ENCODE peak calls at places on chromosomes 2 and 18, in five cellular contexts. O is SW480, M is spleen, W is RWPE2, F is T-helper 9 cell. I is an unnamed sample.

GRCh38 chr2:50591021-50591420 is 440.9 kb downstream of the NRXN1 start:
- DNase-seq in W (no peak), M (no peak), O (no peak), F (no peak), I (no peak)

GRCh38 chr18:56035546-56035945 is 447.6 kb upstream of the TCF4 start:
- DNase-seq in O (no peak), F (no peak), W (no peak), M (no peak), I (no peak)

GRCh38 chr2:20630967-20631366 is 19.9 kb downstream of the HS1BP3 start:
- DNase-seq in O (no peak), W (no peak), M (peak), F (no peak), I (no peak)

GRCh38 chr2:189304360-189304759 is 124.8 kb upstream of the COL5A2 start:
- DNase-seq in M (no peak), W (no peak), O (no peak), F (peak), I (peak)

GRCh38 chr2:226063704-226064390 is 664.3 kb downstream of the NYAP2 start:
- DNase-seq in F (no peak), M (no peak), O (peak), W (peak), I (no peak)

GRCh38 chr2:136386046-136386445 is 268.1 kb upstream of the CXCR4 start:
- DNase-seq in F (no peak), M (no peak), W (no peak), O (no peak), I (no peak)

GRCh38 chr18:23857756-23858155 is 156.8 kb upstream of the TTC39C start:
- DNase-seq in M (no peak), W (peak), F (no peak), O (no peak), I (no peak)

GRCh38 chr2:3959372-3959771 is 256.0 kb downstream of the DCDC2C start:
- DNase-seq in F (no peak), O (peak), W (no peak), M (no peak), I (no peak)

GRCh38 chr2:28296243-28296642 is 96.4 kb upstream of the FOSL2 start:
- DNase-seq in W (no peak), F (no peak), O (no peak), M (no peak), I (no peak)

GRCh38 chr18:365651-366050 is 97.8 kb upstream of the THOC1 start:
- DNase-seq in M (no peak), F (no peak), O (no peak), W (no peak), I (no peak)

GRCh38 chr2:152477347-152478092 is 142.5 kb downstream of the FMNL2 start:
- DNase-seq in F (no peak), W (no peak), O (no peak), M (no peak), I (no peak)

GRCh38 chr18:42559292-42559691 is 556.2 kb downstream of the RIT2 start:
- DNase-seq in O (no peak), W (no peak), F (no peak), M (no peak), I (no peak)

GRCh38 chr18:73093687-73094250 is 226.0 kb upstream of the NETO1 start:
- DNase-seq in O (no peak), M (no peak), W (no peak), F (no peak), I (no peak)

GRCh38 chr2:240319855-240320560 is 115.5 kb upstream of the GPC1 start:
- DNase-seq in W (no peak), O (peak), F (no peak), M (no peak), I (no peak)

GRCh38 chr18:62868645-62869044 is 153.3 kb downstream of the PHLPP1 start:
- DNase-seq in W (no peak), F (no peak), M (no peak), O (no peak), I (no peak)

GRCh38 chr2:237968048-237968862 is 1.4 kb downstream of the UBE2F start:
- DNase-seq in M (peak), O (no peak), W (peak), F (peak), I (peak)

GRCh38 chr2:217691920-217692666 is 310.7 kb downstream of the TNS1 start:
- DNase-seq in O (no peak), F (no peak), W (no peak), M (no peak), I (no peak)

GRCh38 chr18:76687271-76688006 is 134.9 kb upstream of the ZNF236 start:
- DNase-seq in O (peak), F (no peak), W (no peak), M (no peak), I (no peak)

GRCh38 chr2:14915983-14916382 is 283.5 kb downstream of the LRATD1 start:
- DNase-seq in M (no peak), F (no peak), O (no peak), W (no peak), I (no peak)

GRCh38 chr2:54503192-54503591 is 47.1 kb downstream of the SPTBN1 start:
- DNase-seq in O (peak), F (peak), M (no peak), W (no peak), I (peak)

GRCh38 chr2:8298783-8299182 is 383.1 kb upstream of the ID2 start:
- DNase-seq in M (no peak), W (no peak), O (no peak), F (no peak), I (no peak)

GRCh38 chr2:95058466-95058988 is 33.0 kb downstream of the MAL start:
- DNase-seq in F (no peak), M (no peak), O (no peak), W (no peak), I (no peak)

GRCh38 chr2:113218283-113219091 is 44.7 kb downstream of the PSD4 start:
- DNase-seq in M (no peak), W (no peak), F (no peak), O (peak), I (no peak)

GRCh38 chr2:163455815-163456214 is 280.0 kb downstream of the FIGN start:
- DNase-seq in O (no peak), W (no peak), F (no peak), M (no peak), I (no peak)

GRCh38 chr2:155250800-155251199 is 552.3 kb downstream of the KCNJ3 start:
- DNase-seq in M (no peak), O (peak), W (no peak), F (no peak), I (no peak)

GRCh38 chr18:75752864-75753263 is 325.4 kb upstream of the SMIM21 start:
- DNase-seq in M (no peak), F (no peak), O (no peak), W (no peak), I (no peak)

GRCh38 chr2:64565949-64566705 is 42.0 kb downstream of the AFTPH start:
- DNase-seq in F (no peak), W (no peak), M (no peak), O (no peak), I (no peak)

GRCh38 chr2:163187995-163188655 is 349.6 kb upstream of the KCNH7 start:
- DNase-seq in W (no peak), F (no peak), O (no peak), M (no peak), I (no peak)

GRCh38 chr2:153004627-153005026 is 286.2 kb downstream of the ARL6IP6 start:
- DNase-seq in M (no peak), W (no peak), O (no peak), F (no peak), I (no peak)

GRCh38 chr2:170926743-170927297 is 2.2 kb upstream of the GORASP2 start:
- DNase-seq in M (no peak), F (no peak), W (no peak), O (no peak), I (no peak)

GRCh38 chr2:67733517-67733916 is 329.3 kb downstream of the C1D start:
- DNase-seq in W (no peak), F (no peak), O (peak), M (peak), I (no peak)

GRCh38 chr2:20141056-20141762 is 83.7 kb downstream of the SDC1 start:
- DNase-seq in O (peak), W (peak), F (no peak), M (no peak), I (no peak)

GRCh38 chr2:69138793-69139510 is 126.0 kb downstream of the ANTXR1 start:
- DNase-seq in F (no peak), W (peak), M (no peak), O (peak), I (no peak)

GRCh38 chr18:42156266-42156665 is 201.2 kb downstream of the PIK3C3 start:
- DNase-seq in M (no peak), F (no peak), W (no peak), O (no peak), I (no peak)

GRCh38 chr2:127100261-127101047 is 6.5 kb downstream of the BIN1 start:
- DNase-seq in M (peak), W (peak), F (no peak), O (peak), I (no peak)

GRCh38 chr18:64747803-64748202 is 598.9 kb upstream of the LINC00305 start:
- DNase-seq in F (no peak), O (no peak), M (no peak), W (no peak), I (no peak)

GRCh38 chr2:56077352-56077915 is 106.4 kb upstream of the CCDC85A start:
- DNase-seq in M (no peak), O (peak), W (no peak), F (no peak), I (no peak)

GRCh38 chr2:71894266-71894665 is 253.4 kb downstream of the CYP26B1 start:
- DNase-seq in W (no peak), F (no peak), O (no peak), M (peak), I (no peak)

I was measured in T-cell.